ENCODE peak calls at places on chromosome 9, in eight cellular contexts. C, I, U, Q, G, R, Z and H are unnamed samples.

GRCh38 chr9:97386733-97387503 is 25.0 kb upstream of the TDRD7 start:
- DNase-seq in I (peak; percentile 65), U (peak; percentile 74), G (peak; percentile 75), Q (peak; percentile 69), Z (no peak), R (peak; percentile 39), C (peak; percentile 86), H (peak; percentile 40)

GRCh38 chr9:87034891-87035290 is 87.6 kb upstream of the GAS1 start:
- DNase-seq in C (no peak), I (no peak), Q (no peak), G (no peak), Z (no peak), R (no peak), U (no peak), H (no peak)

GRCh38 chr9:34157308-34157707 is 21.5 kb upstream of the UBAP1 start:
- DNase-seq in Q (no peak), R (no peak), Z (no peak), C (no peak), U (no peak), I (no peak), G (no peak), H (no peak)

GRCh38 chr9:37001461-37001860 is 32.6 kb downstream of the PAX5 start:
- DNase-seq in Z (no peak), G (no peak), R (no peak), U (no peak), Q (no peak), I (no peak), C (no peak), H (no peak)

GRCh38 chr9:134375011-134375390 is 48.7 kb downstream of the RXRA start:
- DNase-seq in G (no peak), I (peak; percentile 34), C (no peak), Z (no peak), U (peak; percentile 28), Q (no peak), R (no peak), H (peak; percentile 65)

GRCh38 chr9:126480810-126481209 is 132.9 kb upstream of the LMX1B start:
- DNase-seq in Z (no peak), R (no peak), Q (no peak), G (no peak), I (no peak), C (no peak), U (no peak), H (no peak)

GRCh38 chr9:110979636-110980035 is 58.6 kb downstream of the LPAR1 start:
- DNase-seq in C (no peak), Z (no peak), U (peak; percentile 60), I (no peak), Q (no peak), G (no peak), R (no peak), H (no peak)

GRCh38 chr9:99832558-99832864 is 10.8 kb downstream of the NR4A3 start:
- DNase-seq in R (no peak), Q (no peak), I (no peak), C (no peak), U (no peak), G (no peak), Z (no peak), H (no peak)

GRCh38 chr9:115359011-115359780 is 241.2 kb upstream of the TNC start:
- DNase-seq in R (no peak), U (no peak), Q (no peak), Z (no peak), I (no peak), G (no peak), C (no peak), H (no peak)

GRCh38 chr9:136141716-136142415 is 23.2 kb upstream of the TMEM250 start:
- DNase-seq in C (no peak), Q (no peak), I (no peak), Z (no peak), R (no peak), G (no peak), U (no peak), H (no peak)

GRCh38 chr9:120366646-120367019 is 213.3 kb downstream of the CDK5RAP2 start:
- DNase-seq in I (peak; percentile 88), U (peak; percentile 95), G (no peak), R (no peak), Z (no peak), Q (no peak), C (no peak), H (no peak)

GRCh38 chr9:36873247-36873875 is 160.7 kb downstream of the PAX5 start:
- DNase-seq in C (peak; percentile 82), G (peak; percentile 76), Q (peak; percentile 71), U (peak; percentile 66), Z (no peak), R (no peak), I (peak; percentile 57), H (peak; percentile 8)

GRCh38 chr9:93967020-93967803 is 12.1 kb upstream of the BARX1 start:
- DNase-seq in C (no peak), Q (no peak), R (no peak), I (no peak), Z (no peak), G (no peak), U (no peak), H (no peak)

GRCh38 chr9:19690128-19690527 is 98.7 kb downstream of the SLC24A2 start:
- DNase-seq in G (no peak), R (no peak), U (no peak), C (no peak), Q (no peak), I (no peak), Z (no peak), H (no peak)

GRCh38 chr9:131484560-131485185 is 18.0 kb upstream of the POMT1 start:
- DNase-seq in G (no peak), C (no peak), Z (no peak), U (no peak), Q (no peak), R (no peak), I (no peak), H (no peak)